ENCODE peak calls at places on chromosomes 11 and 22, in ten cellular contexts. L is pancreas; I is neural crest cell; K is HL-60; N is IMR-90; G is GM06990; V is heart right ventricle; E is CD8-positive, alpha-beta T cell; T is tibial artery; H is H9. M is an unnamed sample.

GRCh38 chr22:35892192-35892591 is 136.4 kb downstream of the RBFOX2 start:
- DNase-seq in G (no peak), V (no peak), K (no peak), L (no peak), H (no peak), I (no peak), N (peak), E (no peak), T (no peak), M (peak)

GRCh38 chr11:61791737-61792309 is 576 bp downstream of the TMEM258 start:
- DNase-seq in K (no peak), G (no peak), H (no peak), T (peak), N (peak), E (peak), V (peak), L (peak), I (peak), M (peak)

GRCh38 chr11:12031856-12032526 is 23.6 kb upstream of the DKK3 start:
- DNase-seq in G (no peak), T (no peak), I (no peak), L (no peak), N (no peak), K (no peak), E (no peak), V (no peak), H (no peak), M (no peak)

GRCh38 chr11:83681045-83681781 is 395.0 kb upstream of the CCDC90B start:
- DNase-seq in T (no peak), N (no peak), G (peak), E (no peak), I (no peak), K (no peak), L (no peak), H (no peak), V (no peak), M (no peak)

GRCh38 chr11:122743949-122744876 is 88.7 kb downstream of the UBASH3B start:
- DNase-seq in L (no peak), G (peak), E (peak), N (no peak), I (no peak), T (peak), K (peak), H (no peak), V (no peak), M (no peak)

GRCh38 chr11:129426776-129427175 is 51.1 kb downstream of the BARX2 start:
- DNase-seq in V (no peak), H (no peak), I (no peak), K (no peak), G (no peak), E (no peak), N (no peak), L (no peak), T (no peak), M (no peak)

GRCh38 chr11:66845143-66845875 is 2.1 kb downstream of the RCE1 start:
- DNase-seq in I (no peak), T (peak), H (no peak), E (no peak), K (no peak), N (no peak), G (no peak), V (no peak), L (no peak), M (no peak)

GRCh38 chr11:70109006-70109405 is 30.9 kb downstream of the ANO1 start:
- DNase-seq in T (no peak), L (no peak), E (no peak), K (no peak), I (no peak), N (peak), H (no peak), G (no peak), V (no peak), M (no peak)

GRCh38 chr22:25282346-25282670 is 62.9 kb downstream of the CRYBB2 start:
- DNase-seq in I (no peak), V (no peak), T (no peak), E (no peak), K (peak), H (no peak), N (no peak), L (no peak), G (no peak), M (no peak)

GRCh38 chr11:16097543-16097942 is 258.8 kb downstream of the SOX6 start:
- DNase-seq in N (no peak), H (no peak), G (no peak), V (no peak), T (no peak), I (no peak), L (no peak), K (no peak), E (no peak), M (peak)

GRCh38 chr11:40987895-40988435 is 471.5 kb downstream of the LRRC4C start:
- DNase-seq in V (no peak), K (no peak), N (no peak), G (peak), E (no peak), I (no peak), L (no peak), T (no peak), H (no peak), M (peak)

GRCh38 chr11:20042717-20043392 is 117.4 kb downstream of the DBX1 start:
- DNase-seq in E (no peak), T (no peak), I (no peak), G (no peak), N (no peak), H (no peak), V (no peak), L (no peak), K (no peak), M (no peak)

GRCh38 chr11:48101958-48102357 is 114.7 kb upstream of the OR4B1 start:
- DNase-seq in V (peak), N (no peak), E (no peak), T (no peak), I (no peak), H (no peak), L (no peak), K (no peak), G (no peak), M (no peak)

GRCh38 chr11:46380340-46381045 is 976 bp upstream of the MDK start:
- DNase-seq in H (peak), N (no peak), L (peak), V (peak), T (peak), I (peak), G (peak), K (no peak), E (peak), M (no peak)

GRCh38 chr22:32545801-32546200 is 71.2 kb downstream of the FBXO7 start:
- DNase-seq in H (no peak), T (peak), G (no peak), K (no peak), I (no peak), V (no peak), E (no peak), L (no peak), N (peak), M (peak)

GRCh38 chr11:47373876-47374820 is 4.2 kb downstream of the SPI1 start:
- DNase-seq in I (peak), K (no peak), H (peak), G (peak), T (peak), L (peak), E (peak), N (peak), V (peak), M (peak)

GRCh38 chr11:134531331-134532135 is 119.5 kb upstream of the B3GAT1 start:
- DNase-seq in E (peak), K (no peak), N (no peak), V (peak), I (no peak), L (peak), H (peak), T (peak), G (no peak), M (no peak)

GRCh38 chr11:119315139-119316016 is 1.6 kb downstream of the MCAM start:
- DNase-seq in G (peak), H (peak), L (peak), N (no peak), K (no peak), I (no peak), V (peak), T (peak), E (peak), M (no peak)

GRCh38 chr22:20141186-20142077 is 9.4 kb downstream of the CCDC188 start:
- DNase-seq in N (peak), H (no peak), K (no peak), V (no peak), E (no peak), T (no peak), L (no peak), G (no peak), I (no peak), M (no peak)

GRCh38 chr11:1751521-1751921 is 1.1 kb upstream of the IFITM10 start:
- DNase-seq in V (no peak), E (no peak), N (no peak), G (no peak), K (no peak), I (no peak), T (peak), H (no peak), L (no peak), M (no peak)

GRCh38 chr11:107741044-107741823 is 29.4 kb upstream of the SLN start:
- DNase-seq in G (peak), L (peak), N (peak), I (no peak), H (no peak), V (no peak), E (no peak), T (no peak), K (peak), M (peak)

GRCh38 chr11:45110562-45110961 is 35.9 kb upstream of the PRDM11 start:
- DNase-seq in V (peak), G (peak), N (peak), I (peak), L (peak), K (peak), H (peak), T (no peak), E (peak), M (peak)

GRCh38 chr11:130892847-130893246 is 23.4 kb downstream of the SNX19 start:
- DNase-seq in T (no peak), E (no peak), H (no peak), L (no peak), N (no peak), K (no peak), G (no peak), V (no peak), I (no peak), M (no peak)

GRCh38 chr11:60783911-60784310 is 1.2 kb upstream of the MS4A10 start:
- DNase-seq in H (no peak), K (no peak), G (no peak), I (no peak), V (no peak), L (no peak), E (no peak), T (no peak), N (no peak), M (no peak)

GRCh38 chr22:26289486-26290250 is 120.4 kb downstream of the SEZ6L start:
- DNase-seq in N (no peak), H (no peak), T (no peak), E (no peak), V (no peak), I (no peak), K (no peak), G (no peak), L (no peak), M (no peak)

GRCh38 chr11:66546368-66546965 is at the start of gene ACTN3:
- DNase-seq in E (no peak), K (no peak), G (peak), I (no peak), H (peak), V (peak), L (peak), N (no peak), T (peak), M (no peak)

GRCh38 chr11:66011239-66011784 is 496 bp upstream of the CST6 start:
- DNase-seq in L (peak), E (no peak), G (no peak), T (no peak), V (no peak), K (no peak), I (no peak), N (peak), H (peak), M (peak)

GRCh38 chr11:72658989-72659640 is 15.1 kb downstream of the PDE2A start:
- DNase-seq in N (no peak), E (no peak), H (no peak), G (no peak), I (no peak), T (no peak), L (no peak), K (no peak), V (no peak), M (no peak)

GRCh38 chr11:79167510-79168188 is 273.2 kb downstream of the TENM4 start:
- DNase-seq in I (no peak), H (no peak), E (no peak), T (no peak), L (no peak), N (peak), K (no peak), V (no peak), G (no peak), M (no peak)

GRCh38 chr22:48177591-48177990 is 1415.1 kb downstream of the TBC1D22A start:
- DNase-seq in V (no peak), L (no peak), T (no peak), E (no peak), K (no peak), G (no peak), I (no peak), N (no peak), H (peak), M (no peak)

GRCh38 chr22:24894998-24895397 is 51.5 kb downstream of the LHFPL7 start:
- DNase-seq in K (peak), G (no peak), V (peak), I (no peak), H (no peak), E (no peak), L (peak), T (peak), N (no peak), M (peak)

GRCh38 chr22:41367680-41368542 is 13.8 kb upstream of the TEF start:
- DNase-seq in I (no peak), T (peak), H (peak), E (no peak), G (no peak), K (peak), N (peak), V (peak), L (peak), M (peak)
- TF ChIP-seq CTCF in I (no peak), T (no peak), H (no peak), E (no peak), G (no peak), K (no peak), N (no peak), V (no peak), L (no peak), M (no peak)

GRCh38 chr11:21374381-21374780 is 705.0 kb downstream of the NELL1 start:
- DNase-seq in I (no peak), V (no peak), H (no peak), T (no peak), N (no peak), E (no peak), L (no peak), K (no peak), G (no peak), M (no peak)
- TF ChIP-seq CTCF in I (no peak), V (no peak), H (no peak), T (no peak), N (no peak), E (no peak), L (no peak), K (no peak), G (no peak), M (no peak)

GRCh38 chr11:120945042-120945441 is 78.9 kb upstream of the TBCEL start:
- DNase-seq in G (no peak), V (no peak), T (no peak), L (no peak), I (no peak), E (no peak), K (no peak), N (no peak), H (no peak), M (no peak)
- TF ChIP-seq CTCF in G (peak), V (no peak), T (no peak), L (no peak), I (peak), E (no peak), K (peak), N (peak), H (peak), M (peak)

DNA sequence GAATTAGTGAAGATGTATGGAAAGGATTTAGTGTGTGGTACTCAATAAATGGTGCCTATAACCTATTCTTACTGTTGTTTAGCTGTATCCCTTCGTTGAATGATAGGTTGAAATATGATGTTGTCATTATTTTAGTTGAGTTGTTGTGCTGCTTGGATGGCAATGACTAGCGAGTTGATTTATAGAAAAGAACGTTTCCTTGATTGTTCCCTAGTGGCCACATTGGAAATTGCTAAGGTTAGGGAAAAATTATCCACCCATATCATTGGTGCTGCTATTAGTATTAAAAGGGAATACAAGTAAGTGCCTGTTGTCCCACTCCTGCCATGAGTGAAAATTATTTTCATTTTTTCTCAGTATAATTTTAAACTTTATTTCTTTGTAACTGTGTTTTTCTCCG is 14.5 kb downstream of the EMSY start:
- DNase-seq in G (no peak), V (no peak), N (no peak), L (no peak), I (no peak), E (no peak), K (no peak), H (no peak), T (no peak), M (peak)
- TF ChIP-seq CTCF in G (no peak), V (no peak), N (peak), L (peak), I (peak), E (no peak), K (peak), H (peak), T (peak), M (peak)